ENCODE peak calls at places on chromosomes 3 and 15, in eight cellular contexts. X, G, D, O, Y, C, S and F are unnamed samples. For H3K4me1, the result is how much of the 10 kb centered on the place peaks cover.

GRCh38 chr15:93452537-93453211 is 363.7 kb upstream of the RGMA start:
- DNase-seq in D (no peak), X (no peak), G (no peak), S (no peak), Y (no peak), O (no peak), C (no peak), F (no peak)

GRCh38 chr3:136595862-136596697 is 156.1 kb downstream of the STAG1 start:
- DNase-seq in Y (no peak), C (no peak), G (no peak), S (peak), D (no peak), X (no peak), O (no peak), F (no peak)

GRCh38 chr3:101941253-101942039 is 92.1 kb downstream of the NFKBIZ start:
- DNase-seq in G (no peak), D (no peak), S (no peak), O (no peak), X (no peak), Y (no peak), C (no peak), F (no peak)

GRCh38 chr15:50883903-50884302 is 24.6 kb upstream of the AP4E1 start:
- DNase-seq in S (peak), Y (peak), G (peak), C (peak), D (no peak), X (peak), O (no peak), F (no peak)

GRCh38 chr3:56467108-56467507 is 1.2 kb downstream of the ERC2 start:
- DNase-seq in G (peak), D (peak), S (peak), Y (no peak), C (peak), O (peak), X (peak), F (no peak)

GRCh38 chr15:62770752-62771151 is 271.8 kb upstream of the TPM1 start:
- DNase-seq in X (no peak), C (peak), S (peak), G (no peak), O (peak), D (no peak), Y (no peak), F (no peak)

GRCh38 chr3:111333642-111334041 is 208.4 kb upstream of the CD96 start:
- DNase-seq in C (no peak), O (no peak), S (peak), X (no peak), G (no peak), D (no peak), Y (no peak), F (no peak)

GRCh38 chr3:197475514-197475913 is 80.3 kb downstream of the BDH1 start:
- DNase-seq in G (no peak), S (no peak), O (no peak), X (no peak), Y (no peak), C (no peak), D (no peak), F (peak)

GRCh38 chr15:98853593-98854420 is 153.8 kb downstream of the PGPEP1L start:
- DNase-seq in O (peak), S (peak), X (peak), G (no peak), D (no peak), Y (no peak), C (peak), F (peak)

GRCh38 chr3:160005004-160005403 is 16.4 kb downstream of the IL12A start:
- DNase-seq in O (no peak), D (no peak), C (no peak), Y (no peak), S (no peak), X (no peak), G (no peak), F (no peak)

GRCh38 chr15:62957130-62957529 is 85.4 kb upstream of the TPM1 start:
- DNase-seq in G (no peak), O (no peak), S (peak), Y (no peak), D (no peak), X (no peak), C (no peak), F (no peak)

GRCh38 chr3:27758083-27758482 is 36.0 kb upstream of the EOMES start:
- DNase-seq in D (no peak), C (no peak), S (peak), G (peak), X (peak), Y (no peak), O (no peak), F (no peak)

DNA sequence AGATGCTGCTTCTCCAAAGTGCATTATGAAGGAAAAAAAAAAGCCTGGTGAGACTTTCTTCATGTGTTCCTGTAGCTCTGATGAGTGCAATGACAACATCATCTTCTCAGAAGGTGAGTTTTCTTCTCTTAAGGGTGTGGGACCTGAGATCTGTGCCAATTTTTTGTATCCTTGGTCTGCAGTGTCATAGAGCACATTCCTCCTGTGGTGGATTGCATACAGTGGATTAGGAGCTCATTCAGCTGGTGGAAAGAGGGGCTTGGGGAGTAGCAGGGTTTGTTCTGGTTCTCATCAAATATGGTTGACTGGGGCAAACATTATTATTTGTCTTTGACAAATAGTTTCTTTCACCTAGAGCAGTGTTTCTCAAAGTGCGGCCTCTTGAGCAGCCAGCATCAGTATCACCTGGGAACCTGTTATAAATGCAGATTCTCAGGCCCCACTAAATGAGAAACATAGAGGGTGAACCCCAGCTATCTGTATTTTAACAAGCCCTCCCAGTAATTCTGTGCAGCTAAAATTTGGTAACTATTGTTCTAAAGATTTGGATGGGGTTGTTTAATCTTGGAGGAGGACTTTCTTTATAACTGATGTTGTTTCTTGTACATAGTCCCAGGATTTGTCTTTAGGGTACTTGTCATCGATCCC is 44.1 kb downstream of the TGFBR2 start:
- DNase-seq in D (no peak), X (no peak), C (no peak), O (no peak), S (no peak), Y (no peak), G (no peak), F (no peak)
- H3K4me1 ChIP-seq in D (half or more), X (under half), C (under half), O (under half), S (under half), Y (under half), G (half or more), F (half or more)

GRCh38 chr15:74787251-74788041 is 5.6 kb downstream of the CSK start:
- DNase-seq in D (peak), X (peak), Y (peak), S (no peak), C (peak), G (peak), O (peak), F (peak)
- H3K4me3 ChIP-seq in D (peak), X (no peak), Y (peak), S (no peak), C (no peak), G (no peak), O (peak), F (no peak)

DNA sequence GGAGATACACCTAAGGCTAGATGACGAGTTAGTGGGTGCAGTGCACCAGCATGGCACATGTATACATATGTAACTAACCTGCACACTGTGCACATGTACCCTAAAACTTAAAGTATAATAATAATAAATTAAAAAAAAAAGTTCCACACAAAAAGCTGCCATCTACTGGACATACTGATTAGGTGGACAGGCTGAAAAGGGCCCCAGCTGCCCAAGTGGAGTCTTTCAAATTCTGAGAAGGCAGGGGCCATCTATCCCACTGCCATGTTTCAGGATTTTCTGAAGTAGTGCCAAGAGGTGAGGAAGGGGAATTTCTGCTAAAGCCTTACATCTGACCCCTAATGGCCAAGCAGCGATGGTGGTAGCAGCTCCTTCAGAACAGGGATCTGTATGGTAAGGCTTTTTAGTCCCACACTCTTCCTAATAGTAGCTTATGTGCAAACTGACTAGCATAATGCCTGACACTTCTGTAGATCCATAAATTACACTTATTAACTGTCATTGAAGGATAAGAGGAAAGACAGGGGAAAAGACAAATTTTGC is 7.7 kb downstream of the FSTL1 start:
- DNase-seq in X (no peak), D (no peak), C (no peak), O (no peak), G (no peak), S (no peak), Y (no peak), F (no peak)
- TF ChIP-seq CTCF in X (peak), D (no peak), C (peak), O (no peak), G (no peak), S (peak), Y (no peak), F (no peak)

DNA sequence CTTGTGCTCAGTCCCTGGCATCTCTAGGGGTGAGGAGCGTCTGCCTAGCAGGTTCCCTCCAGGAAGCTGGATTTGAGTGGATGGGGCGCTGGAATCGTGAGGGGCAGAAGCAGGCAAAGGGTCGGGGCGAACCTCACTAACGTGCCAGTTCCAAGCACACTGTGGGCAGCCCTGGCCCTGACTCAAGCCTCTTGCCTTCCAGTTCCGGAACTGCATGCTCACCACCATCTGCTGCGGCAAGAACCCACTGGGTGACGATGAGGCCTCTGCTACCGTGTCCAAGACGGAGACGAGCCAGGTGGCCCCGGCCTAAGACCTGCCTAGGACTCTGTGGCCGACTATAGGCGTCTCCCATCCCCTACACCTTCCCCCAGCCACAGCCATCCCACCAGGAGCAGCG is 5.0 kb downstream of the RHO start:
- DNase-seq in G (no peak), D (no peak), Y (no peak), C (no peak), X (no peak), O (no peak), S (no peak), F (no peak)
- H3K4me1 ChIP-seq in G (under half), D (under half), Y (under half), C (under half), X (under half), O (under half), S (under half), F (under half)